ENCODE peak calls at places on chromosomes 3 and 15, in seven cellular contexts. O, P, U, B, Z, C and R are unnamed samples.
A peak's percentile ranks its signal among the peaks of the same experiment; 100 is the strongest.

GRCh38 chr3:144810150-144810549 is 838.5 kb downstream of the DIPK2A start:
- DNase-seq in O (no peak), P (no peak), U (no peak), B (no peak), Z (no peak), C (no peak), R (no peak)

GRCh38 chr15:66078196-66078928 is 175.2 kb downstream of the MEGF11 start:
- DNase-seq in O (no peak), P (no peak), U (no peak), B (no peak), Z (no peak), C (no peak), R (no peak)

GRCh38 chr3:129417354-129417753 is 11.1 kb downstream of the EFCAB12 start:
- DNase-seq in O (no peak), P (no peak), U (no peak), B (no peak), Z (no peak), C (no peak), R (no peak)

GRCh38 chr3:129606522-129607390 is at the start of gene PLXND1:
- DNase-seq in O (peak; percentile 91), P (no peak), U (peak; percentile 38), B (no peak), Z (peak; percentile 53), C (peak; percentile 78), R (no peak)

GRCh38 chr3:156158656-156159295 is 38.4 kb downstream of the KCNAB1 start:
- DNase-seq in O (no peak), P (no peak), U (no peak), B (no peak), Z (no peak), C (no peak), R (no peak)

GRCh38 chr3:97958396-97958795 is 13.8 kb downstream of the RIOX2 start:
- DNase-seq in O (no peak), P (no peak), U (no peak), B (no peak), Z (no peak), C (no peak), R (no peak)

GRCh38 chr3:152071924-152072323 is 196.8 kb upstream of the MBNL1 start:
- DNase-seq in O (no peak), P (no peak), U (peak; percentile 65), B (peak; percentile 19), Z (no peak), C (no peak), R (peak; percentile 20)

GRCh38 chr3:43353923-43354670 is 67.8 kb downstream of the SNRK start:
- DNase-seq in O (no peak), P (no peak), U (no peak), B (no peak), Z (no peak), C (no peak), R (no peak)

GRCh38 chr3:185420762-185421161 is 57.8 kb downstream of the MAP3K13 start:
- DNase-seq in O (no peak), P (no peak), U (peak; percentile 5), B (no peak), Z (no peak), C (peak; percentile 53), R (peak; percentile 48)

GRCh38 chr3:113556556-113557335 is 24.4 kb downstream of the SIDT1 start:
- DNase-seq in O (no peak), P (no peak), U (no peak), B (peak; percentile 38), Z (no peak), C (no peak), R (no peak)

GRCh38 chr3:30282052-30282708 is 324.2 kb upstream of the TGFBR2 start:
- DNase-seq in O (no peak), P (peak; percentile 34), U (no peak), B (peak; percentile 35), Z (no peak), C (no peak), R (peak; percentile 53)

GRCh38 chr15:29208352-29208751 is 61.3 kb downstream of the NSMCE3 start:
- DNase-seq in O (no peak), P (no peak), U (no peak), B (no peak), Z (no peak), C (no peak), R (no peak)

GRCh38 chr3:15108082-15108545 is 9.2 kb upstream of the RBSN start:
- DNase-seq in O (peak; percentile 92), P (no peak), U (peak; percentile 63), B (peak; percentile 64), Z (peak; percentile 66), C (peak; percentile 71), R (no peak)

GRCh38 chr15:25091421-25092158 is 136.8 kb downstream of the SNRPN start:
- DNase-seq in O (no peak), P (no peak), U (no peak), B (no peak), Z (no peak), C (no peak), R (no peak)

GRCh38 chr3:24177201-24177600 is 232.1 kb downstream of the NR1D2 start:
- DNase-seq in O (no peak), P (no peak), U (no peak), B (no peak), Z (no peak), C (no peak), R (no peak)
- H3K27ac ChIP-seq in O (peak overlapping the region; percentile 82), P (no peak overlapping the region), U (no peak overlapping the region), B (no peak overlapping the region), Z (no peak overlapping the region), C (no peak overlapping the region), R (no peak overlapping the region)

GRCh38 chr3:36893137-36893557 is 51.7 kb downstream of the TRANK1 start:
- DNase-seq in O (no peak), P (peak; percentile 88), U (peak; percentile 85), B (no peak), Z (no peak), C (no peak), R (peak; percentile 33)

GRCh38 chr3:36890261-36890660 is 54.6 kb downstream of the TRANK1 start:
- DNase-seq in O (no peak), P (no peak), U (no peak), B (no peak), Z (no peak), C (no peak), R (no peak)

GRCh38 chr3:36894924-36895323 is 49.9 kb downstream of the TRANK1 start:
- DNase-seq in O (no peak), P (no peak), U (no peak), B (no peak), Z (no peak), C (no peak), R (no peak)

GRCh38 chr3:36891651-36892268 is 53.1 kb downstream of the TRANK1 start:
- DNase-seq in O (no peak), P (peak; percentile 26), U (no peak), B (no peak), Z (no peak), C (no peak), R (no peak)

DNA sequence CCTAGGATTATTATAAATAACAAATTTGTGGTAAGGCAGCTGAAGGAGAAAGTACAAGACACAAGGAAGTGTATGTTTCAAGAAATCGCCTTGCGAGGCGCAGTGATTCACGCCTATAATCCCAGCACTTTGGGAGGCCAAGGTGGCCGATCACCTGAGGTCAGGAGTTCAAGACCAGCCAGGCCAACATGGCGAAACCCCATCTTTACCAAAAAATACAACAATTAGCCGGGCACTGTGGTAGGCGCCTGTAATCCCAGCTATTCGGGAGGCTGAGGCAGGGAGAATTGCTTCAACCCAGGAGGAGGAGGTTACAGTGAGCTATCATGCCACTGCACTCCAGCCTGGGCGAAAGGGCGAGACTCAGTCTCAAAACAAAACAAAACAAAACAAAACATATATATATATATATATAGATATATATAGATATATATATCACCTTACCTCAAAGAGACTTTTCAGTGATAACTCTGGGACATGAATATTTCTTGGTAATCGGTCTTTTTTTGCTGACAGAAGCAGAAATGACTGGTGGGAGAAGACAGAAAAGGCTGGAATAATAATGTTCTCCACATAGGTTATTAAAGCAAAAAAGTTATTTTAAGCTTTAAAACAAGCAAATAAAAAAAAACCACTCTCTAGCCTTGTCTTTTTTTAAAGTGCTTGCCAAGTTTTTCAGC is 52.3 kb downstream of the TRANK1 start:
- DNase-seq in O (no peak), P (no peak), U (no peak), B (no peak), Z (no peak), C (no peak), R (no peak)
- H3K27ac ChIP-seq in O (no peak overlapping the region), P (peak overlapping the region; percentile 71), U (peak overlapping the region; percentile 62), B (no peak overlapping the region), Z (peak overlapping the region; percentile 30), C (peak overlapping the region; percentile 63), R (peak overlapping the region; percentile 14)

GRCh38 chr3:69787436-69788168 is 48.3 kb downstream of the MITF start:
- DNase-seq in O (no peak), P (no peak), U (no peak), B (no peak), Z (no peak), C (no peak), R (no peak)

GRCh38 chr3:69791111-69791510 is 51.8 kb downstream of the MITF start:
- DNase-seq in O (peak; percentile 86), P (peak; percentile 51), U (no peak), B (no peak), Z (no peak), C (peak; percentile 80), R (no peak)

GRCh38 chr3:69786854-69787253 is 47.6 kb downstream of the MITF start:
- DNase-seq in O (no peak), P (no peak), U (no peak), B (no peak), Z (no peak), C (no peak), R (no peak)

DNA sequence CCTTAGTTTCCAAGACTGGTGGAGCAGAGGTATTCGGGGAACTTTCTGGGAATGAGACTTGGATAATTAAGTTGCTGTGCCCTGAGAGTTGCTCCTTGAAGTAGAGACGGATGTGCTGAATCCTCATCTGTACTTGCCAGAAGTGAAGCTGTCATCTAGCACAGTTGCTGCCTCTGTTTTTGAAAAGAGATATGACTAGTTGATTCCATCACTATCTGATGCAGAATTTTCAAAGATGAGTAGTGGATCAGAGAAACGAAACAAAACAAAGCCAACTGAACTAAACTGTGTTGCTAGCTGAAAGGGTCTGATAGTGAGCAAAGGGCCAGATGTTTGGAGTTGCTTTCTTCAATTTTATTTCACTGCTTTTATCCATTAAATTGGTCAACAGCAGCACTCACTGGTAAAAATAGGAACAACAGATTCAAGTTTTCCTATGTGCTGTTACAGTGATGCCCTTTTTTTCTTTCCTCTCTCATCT is 52.7 kb downstream of the MITF start:
- DNase-seq in O (no peak), P (no peak), U (no peak), B (no peak), Z (no peak), C (no peak), R (no peak)
- H3K27ac ChIP-seq in O (no peak overlapping the region), P (peak overlapping the region; percentile 19), U (no peak overlapping the region), B (no peak overlapping the region), Z (peak overlapping the region; percentile 20), C (peak overlapping the region; percentile 64), R (no peak overlapping the region)

GRCh38 chr3:184345678-184346144 is 8.3 kb downstream of the FAM131A start:
- DNase-seq in O (no peak), P (no peak), U (peak; percentile 83), B (peak; percentile 84), Z (no peak), C (peak; percentile 77), R (no peak)
- H3K27ac ChIP-seq in O (no peak overlapping the region), P (peak overlapping the region; percentile 27), U (no peak overlapping the region), B (no peak overlapping the region), Z (no peak overlapping the region), C (peak overlapping the region; percentile 38), R (peak overlapping the region; percentile 18)